ENCODE peak calls at places on chromosomes 3 and 15, in six cellular contexts. E, W, D, Z, H and Y are unnamed samples.

GRCh38 chr3:153704115-153704514 is 417.1 kb upstream of the ARHGEF26 start:
- DNase-seq in E (no peak), W (no peak), D (peak; percentile 66), Z (no peak), H (peak; percentile 61), Y (no peak)

GRCh38 chr15:42616107-42616506 is 40.7 kb downstream of the STARD9 start:
- DNase-seq in E (no peak), W (no peak), D (no peak), Z (no peak), H (no peak), Y (no peak)

GRCh38 chr3:27533718-27534578 is 49.8 kb upstream of the SLC4A7 start:
- DNase-seq in E (no peak), W (peak; percentile 99), D (peak; percentile 100), Z (peak; percentile 28), H (peak; percentile 99), Y (peak; percentile 95)

GRCh38 chr3:129230311-129231019 is 18.9 kb upstream of the COPG1 start:
- DNase-seq in E (no peak), W (peak; percentile 81), D (peak; percentile 96), Z (no peak), H (peak; percentile 85), Y (peak; percentile 63)

GRCh38 chr15:72231847-72232461 is 964 bp upstream of the PKM start:
- DNase-seq in E (peak; percentile 9), W (peak; percentile 84), D (peak; percentile 85), Z (peak; percentile 45), H (peak; percentile 79), Y (peak; percentile 41)

GRCh38 chr3:80087769-80088168 is 320.0 kb upstream of the ROBO1 start:
- DNase-seq in E (no peak), W (peak; percentile 68), D (peak; percentile 77), Z (no peak), H (peak; percentile 80), Y (peak; percentile 14)

GRCh38 chr3:50503504-50503903 is at the start of gene CACNA2D2:
- DNase-seq in E (peak; percentile 86), W (no peak), D (no peak), Z (peak; percentile 82), H (peak; percentile 54), Y (no peak)

GRCh38 chr3:157368171-157368570 is 68.5 kb upstream of the PTX3 start:
- DNase-seq in E (no peak), W (no peak), D (no peak), Z (no peak), H (no peak), Y (no peak)

GRCh38 chr3:17023006-17023664 is 138.4 kb downstream of the PLCL2 start:
- DNase-seq in E (no peak), W (peak; percentile 8), D (peak; percentile 47), Z (no peak), H (no peak), Y (peak; percentile 16)

GRCh38 chr15:85030301-85031049 is 48.8 kb downstream of the PDE8A start:
- DNase-seq in E (no peak), W (peak; percentile 74), D (peak; percentile 70), Z (no peak), H (peak; percentile 19), Y (no peak)

GRCh38 chr15:48645558-48646330 is at the start of gene FBN1:
- DNase-seq in E (peak; percentile 70), W (peak; percentile 88), D (no peak), Z (peak; percentile 31), H (peak; percentile 28), Y (peak; percentile 53)

GRCh38 chr15:32941823-32942222 is 224.0 kb downstream of the GREM1 start:
- DNase-seq in E (peak; percentile 37), W (no peak), D (no peak), Z (no peak), H (no peak), Y (no peak)

GRCh38 chr3:16307832-16308531 is 43.0 kb downstream of the OXNAD1 start:
- DNase-seq in E (no peak), W (no peak), D (no peak), Z (no peak), H (no peak), Y (no peak)

GRCh38 chr3:59862686-59863085 is 812.9 kb upstream of the CFAP20DC start:
- DNase-seq in E (no peak), W (peak; percentile 95), D (peak; percentile 89), Z (no peak), H (peak; percentile 73), Y (peak; percentile 10)

GRCh38 chr15:63037996-63038720 is 4.4 kb upstream of the TPM1 start:
- DNase-seq in E (no peak), W (no peak), D (peak; percentile 97), Z (no peak), H (peak; percentile 28), Y (no peak)

GRCh38 chr3:115428825-115429224 is 194.5 kb upstream of the GAP43 start:
- DNase-seq in E (peak; percentile 80), W (peak; percentile 32), D (no peak), Z (no peak), H (no peak), Y (no peak)

GRCh38 chr3:24513463-24513862 is 18.8 kb upstream of the THRB start:
- DNase-seq in E (no peak), W (no peak), D (no peak), Z (no peak), H (peak; percentile 72), Y (no peak)

GRCh38 chr3:15486020-15486419 is 35.5 kb downstream of the COLQ start:
- DNase-seq in E (no peak), W (no peak), D (no peak), Z (no peak), H (no peak), Y (no peak)

GRCh38 chr3:45841380-45841700 is 579 bp downstream of the LZTFL1 start:
- DNase-seq in E (peak; percentile 26), W (peak; percentile 25), D (peak; percentile 29), Z (no peak), H (peak; percentile 40), Y (no peak)

GRCh38 chr3:45848392-45848791 is 6.5 kb upstream of the LZTFL1 start:
- DNase-seq in E (no peak), W (no peak), D (no peak), Z (no peak), H (no peak), Y (no peak)

GRCh38 chr3:45841701-45842491 is at the start of gene LZTFL1:
- DNase-seq in E (peak; percentile 96), W (peak; percentile 96), D (peak; percentile 94), Z (peak; percentile 93), H (peak; percentile 98), Y (peak; percentile 92)

GRCh38 chr3:45838466-45838865 is 3.5 kb downstream of the LZTFL1 start:
- DNase-seq in E (no peak), W (no peak), D (no peak), Z (no peak), H (no peak), Y (no peak)

DNA sequence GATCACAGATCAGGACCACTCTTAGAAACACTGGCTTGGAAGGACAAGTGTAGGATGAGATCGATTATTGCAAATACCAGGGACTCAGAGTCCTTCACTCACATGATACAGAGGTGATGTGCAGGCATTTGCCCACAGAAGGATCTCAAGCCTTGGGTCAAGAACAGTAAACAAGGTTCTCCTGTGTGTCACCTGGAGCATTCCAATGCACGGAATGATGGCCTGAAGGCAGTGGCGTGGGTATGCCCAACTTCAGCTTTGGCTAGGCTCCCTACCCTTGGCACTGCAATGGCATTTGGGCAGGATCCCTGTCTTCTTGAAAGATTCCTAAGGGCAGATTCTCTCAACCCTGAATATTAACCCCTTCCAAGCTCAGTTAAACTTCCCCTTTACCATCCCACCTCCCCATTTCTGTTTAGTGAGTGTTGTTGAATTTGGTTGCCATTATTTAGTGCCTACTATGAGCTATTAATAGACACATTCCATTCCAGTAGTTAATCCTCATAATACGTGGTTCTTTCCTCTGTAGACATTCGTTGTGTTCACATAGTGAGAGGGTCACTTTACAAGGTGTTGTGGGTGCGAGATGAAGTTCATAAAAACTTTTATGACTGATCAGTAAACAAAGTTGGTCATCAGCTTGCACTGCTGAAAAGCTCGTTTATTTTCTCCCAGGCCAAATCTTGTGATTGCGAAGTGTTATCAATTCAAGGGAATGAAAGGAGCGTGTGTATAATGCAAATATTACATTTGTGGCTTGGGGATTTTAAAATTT is 1.1 kb upstream of the LZTFL1 start:
- DNase-seq in E (no peak), W (no peak), D (no peak), Z (no peak), H (peak; percentile 74), Y (no peak)
- H3K4me3 ChIP-seq in E (no peak overlapping the region), W (no peak overlapping the region), D (no peak overlapping the region), Z (no peak overlapping the region), H (no peak overlapping the region), Y (no peak overlapping the region)

GRCh38 chr3:19046440-19046839 is 101.9 kb upstream of the KCNH8 start:
- DNase-seq in E (no peak), W (no peak), D (no peak), Z (no peak), H (peak; percentile 24), Y (no peak)
- TF ChIP-seq CTCF in E (no peak), W (no peak), D (no peak), Z (no peak), H (peak; percentile 58), Y (no peak)

GRCh38 chr3:121718205-121718846 is 31.2 kb downstream of the GOLGB1 start:
- DNase-seq in E (no peak), W (no peak), D (no peak), Z (no peak), H (no peak), Y (no peak)

GRCh38 chr3:121720163-121720562 is 29.4 kb downstream of the GOLGB1 start:
- DNase-seq in E (no peak), W (no peak), D (no peak), Z (no peak), H (no peak), Y (no peak)

GRCh38 chr3:121722346-121722745 is 27.2 kb downstream of the GOLGB1 start:
- DNase-seq in E (no peak), W (peak; percentile 28), D (no peak), Z (no peak), H (no peak), Y (no peak)

GRCh38 chr3:121723485-121723884 is 26.1 kb downstream of the GOLGB1 start:
- DNase-seq in E (no peak), W (no peak), D (no peak), Z (no peak), H (no peak), Y (no peak)

DNA sequence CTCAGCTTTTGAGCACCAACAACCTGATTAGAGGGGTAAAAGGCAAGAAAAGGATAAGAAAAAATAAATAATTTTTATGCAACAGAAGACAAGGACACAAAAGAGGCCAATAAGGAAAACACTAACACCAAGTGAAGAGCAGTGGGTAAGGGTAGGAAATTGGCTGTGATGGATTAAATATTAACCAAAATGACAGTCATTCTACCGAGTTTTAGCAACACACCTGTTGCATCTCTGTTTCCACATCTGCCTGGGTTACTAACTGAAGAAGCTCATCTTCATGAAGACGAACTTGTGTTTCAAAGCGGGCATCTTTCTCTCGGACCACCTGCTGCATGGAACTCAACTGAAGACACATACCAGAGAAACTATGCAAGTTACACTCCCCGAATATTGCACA is 30.1 kb downstream of the GOLGB1 start:
- DNase-seq in E (no peak), W (no peak), D (no peak), Z (no peak), H (no peak), Y (no peak)
- H3K36me3 ChIP-seq in E (peaks cover 67% of the 10 kb centered on the region), W (peaks cover 54% of the 10 kb centered on the region), D (peaks cover 16% of the 10 kb centered on the region), Z (peaks cover 100% of the 10 kb centered on the region), H (peaks cover 80% of the 10 kb centered on the region), Y (no peaks in the 10 kb centered on the region)

DNA sequence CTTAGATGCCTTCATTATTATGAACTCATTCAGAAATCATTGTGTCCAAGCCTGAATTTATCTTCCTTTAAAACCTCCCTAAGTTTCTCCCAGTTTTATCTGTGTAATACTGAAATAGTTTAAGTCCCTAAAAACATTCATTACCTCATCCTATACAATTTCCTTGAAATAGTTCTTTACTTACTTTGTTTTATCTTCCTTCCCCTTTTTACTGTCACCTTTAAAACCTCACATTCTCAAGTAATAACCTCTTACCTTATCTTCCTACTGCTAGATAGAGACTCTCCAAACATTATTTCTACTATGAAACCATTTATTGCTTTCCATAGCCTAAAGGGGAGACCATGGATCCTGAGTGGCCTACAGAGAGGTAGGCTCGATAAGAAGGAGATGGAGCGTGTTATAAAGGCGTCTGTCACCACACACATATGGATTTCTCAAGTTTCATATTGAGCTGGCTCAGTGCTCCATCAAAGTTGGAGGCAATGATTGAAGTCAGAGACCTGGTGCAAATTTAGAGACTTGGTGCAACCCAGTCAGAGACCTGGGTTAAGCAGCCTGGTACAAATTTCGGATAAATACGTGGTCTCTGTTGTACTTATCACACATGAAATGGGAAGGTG is 140.4 kb downstream of the NFKBIZ start:
- DNase-seq in E (no peak), W (no peak), D (no peak), Z (no peak), H (no peak), Y (no peak)
- H3K4me3 ChIP-seq in E (no peak overlapping the region), W (no peak overlapping the region), D (no peak overlapping the region), Z (no peak overlapping the region), H (no peak overlapping the region), Y (no peak overlapping the region)